ENCODE peak calls at places on chromosomes 3 and 15, in six cellular contexts. R is upper lobe of right lung, H is ACHN, T is MG63, Y is C1 segment of cervical spinal cord, O is fibroblast of the aortic adventitia. L is an unnamed sample.

GRCh38 chr3:145243875-145244274 is 917.1 kb downstream of the PLOD2 start:
- DNase-seq in R (no peak), H (no peak), T (no peak), Y (no peak), O (peak; percentile 97), L (no peak)

GRCh38 chr3:128112406-128112968 is 11.1 kb downstream of the RUVBL1 start:
- DNase-seq in R (no peak), H (peak; percentile 87), T (peak; percentile 83), Y (no peak), O (peak; percentile 93), L (no peak)

GRCh38 chr3:129233538-129233937 is 15.9 kb upstream of the COPG1 start:
- DNase-seq in R (peak; percentile 67), H (no peak), T (no peak), Y (no peak), O (no peak), L (no peak)

GRCh38 chr15:91055548-91056331 is 33.3 kb upstream of the VPS33B start:
- DNase-seq in R (no peak), H (peak; percentile 70), T (peak; percentile 65), Y (no peak), O (peak; percentile 69), L (no peak)

GRCh38 chr3:172057059-172057458 is 17.7 kb downstream of the FNDC3B start:
- DNase-seq in R (no peak), H (no peak), T (no peak), Y (no peak), O (no peak), L (no peak)

GRCh38 chr3:40192628-40193027 is 116.9 kb upstream of the EIF1B start:
- DNase-seq in R (no peak), H (no peak), T (no peak), Y (no peak), O (no peak), L (no peak)

GRCh38 chr15:36449084-36449661 is 130.3 kb upstream of the CDIN1 start:
- DNase-seq in R (no peak), H (no peak), T (no peak), Y (no peak), O (peak; percentile 19), L (no peak)

GRCh38 chr3:190387578-190388213 is at the start of gene CLDN16:
- DNase-seq in R (no peak), H (peak; percentile 93), T (no peak), Y (no peak), O (no peak), L (no peak)

GRCh38 chr15:97978408-97979130 is 18.1 kb downstream of the ARRDC4 start:
- DNase-seq in R (no peak), H (no peak), T (peak; percentile 81), Y (no peak), O (peak; percentile 86), L (no peak)

GRCh38 chr3:14410501-14411165 is 8.2 kb downstream of the SLC6A6 start:
- DNase-seq in R (peak; percentile 76), H (peak; percentile 94), T (peak; percentile 88), Y (no peak), O (peak; percentile 76), L (no peak)

GRCh38 chr3:60746690-60747416 is 504.4 kb downstream of the FHIT start:
- DNase-seq in R (no peak), H (no peak), T (no peak), Y (no peak), O (peak; percentile 23), L (no peak)

GRCh38 chr15:62739507-62739906 is 303.0 kb upstream of the TPM1 start:
- DNase-seq in R (no peak), H (peak; percentile 9), T (no peak), Y (no peak), O (peak; percentile 67), L (no peak)

GRCh38 chr3:147661916-147662315 is 252.8 kb downstream of the ZIC1 start:
- DNase-seq in R (no peak), H (no peak), T (no peak), Y (no peak), O (no peak), L (no peak)

GRCh38 chr3:153289334-153289808 is 127.3 kb downstream of the RAP2B start:
- DNase-seq in R (no peak), H (peak; percentile 4), T (no peak), Y (no peak), O (peak; percentile 38), L (no peak)

GRCh38 chr3:101170047-101170771 is 150.2 kb downstream of the IMPG2 start:
- DNase-seq in R (no peak), H (no peak), T (no peak), Y (no peak), O (peak; percentile 52), L (no peak)

GRCh38 chr3:52318186-52318793 is 2.2 kb downstream of the DNAH1 start:
- DNase-seq in R (peak; percentile 86), H (no peak), T (no peak), Y (no peak), O (no peak), L (no peak)

GRCh38 chr3:147963711-147964110 is 554.5 kb downstream of the ZIC1 start:
- DNase-seq in R (no peak), H (no peak), T (no peak), Y (no peak), O (no peak), L (no peak)

GRCh38 chr3:185009650-185010049 is 143.2 kb downstream of the C3orf70 start:
- DNase-seq in R (no peak), H (no peak), T (no peak), Y (no peak), O (no peak), L (no peak)

GRCh38 chr3:24678441-24678865 is 183.8 kb upstream of the THRB start:
- DNase-seq in R (no peak), H (peak; percentile 43), T (peak; percentile 38), Y (no peak), O (peak; percentile 83), L (no peak)

GRCh38 chr15:31396881-31397560 is 70.4 kb downstream of the KLF13 start:
- DNase-seq in R (peak; percentile 96), H (peak; percentile 45), T (peak; percentile 95), Y (no peak), O (peak; percentile 83), L (no peak)

GRCh38 chr15:86772369-86773059 is 692.8 kb downstream of the AGBL1 start:
- DNase-seq in R (no peak), H (no peak), T (no peak), Y (no peak), O (peak; percentile 0), L (no peak)

GRCh38 chr3:171274222-171274621 is 186.0 kb downstream of the TNIK start:
- DNase-seq in R (no peak), H (no peak), T (no peak), Y (no peak), O (no peak), L (no peak)

GRCh38 chr15:51536965-51537574 is 85.5 kb downstream of the DMXL2 start:
- DNase-seq in R (no peak), H (peak; percentile 18), T (no peak), Y (no peak), O (peak; percentile 51), L (no peak)

GRCh38 chr3:149339931-149340309 is 6.5 kb upstream of the TM4SF18 start:
- DNase-seq in R (peak; percentile 73), H (peak; percentile 98), T (peak; percentile 98), Y (no peak), O (peak; percentile 98), L (no peak)

GRCh38 chr15:58334803-58335202 is 97.0 kb upstream of the LIPC start:
- DNase-seq in R (no peak), H (no peak), T (no peak), Y (no peak), O (no peak), L (no peak)

GRCh38 chr3:14962762-14963161 is 15.4 kb downstream of the NR2C2 start:
- DNase-seq in R (no peak), H (no peak), T (no peak), Y (no peak), O (peak; percentile 19), L (no peak)

GRCh38 chr3:33578325-33579180 is 138.3 kb upstream of the UBP1 start:
- DNase-seq in R (no peak), H (no peak), T (no peak), Y (no peak), O (peak; percentile 38), L (no peak)